ENCODE peak calls at places on chromosomes 3 and 15, in four cellular contexts. One of them, this sample, is unnamed.

GRCh38 chr3:112115161-112115739 is 17.8 kb downstream of the GCSAM start:
- DNase-seq in activated CD4-positive, alpha-beta T cell treated with anti-CD3 and anti-CD28 coated beads for 24 hours: no peak
- DNase-seq in stimulated activated CD4-positive, alpha-beta T cell treated with anti-CD3 and anti-CD28 coated beads, Interleukin-12 subunit alpha, Interleukin-12 subunit beta, amount 100 ng/mL, for 4 hours: no peak
- DNase-seq in GM12891: no peak
- DNase-seq in this sample: no peak

GRCh38 chr15:25763206-25763880 is 99.8 kb downstream of the ATP10A start:
- DNase-seq in stimulated activated CD4-positive, alpha-beta T cell treated with anti-CD3 and anti-CD28 coated beads, Interleukin-12 subunit alpha, Interleukin-12 subunit beta, amount 100 ng/mL, for 4 hours: no peak
- DNase-seq in activated CD4-positive, alpha-beta T cell treated with anti-CD3 and anti-CD28 coated beads for 24 hours: no peak
- DNase-seq in GM12891: no peak
- DNase-seq in this sample: no peak

GRCh38 chr3:142188846-142189245 is 36.5 kb downstream of the GK5 start:
- DNase-seq in GM12891: no peak
- DNase-seq in stimulated activated CD4-positive, alpha-beta T cell treated with anti-CD3 and anti-CD28 coated beads, Interleukin-12 subunit alpha, Interleukin-12 subunit beta, amount 100 ng/mL, for 4 hours: no peak
- DNase-seq in activated CD4-positive, alpha-beta T cell treated with anti-CD3 and anti-CD28 coated beads for 24 hours: no peak
- DNase-seq in this sample: no peak

GRCh38 chr15:99097441-99098410 is 7.2 kb upstream of the SYNM start:
- DNase-seq in stimulated activated CD4-positive, alpha-beta T cell treated with anti-CD3 and anti-CD28 coated beads, Interleukin-12 subunit alpha, Interleukin-12 subunit beta, amount 100 ng/mL, for 4 hours: no peak
- DNase-seq in GM12891: no peak
- DNase-seq in activated CD4-positive, alpha-beta T cell treated with anti-CD3 and anti-CD28 coated beads for 24 hours: no peak
- DNase-seq in this sample: no peak

GRCh38 chr3:73999501-73999900 is 374.8 kb upstream of the PDZRN3 start:
- DNase-seq in GM12891: no peak
- DNase-seq in stimulated activated CD4-positive, alpha-beta T cell treated with anti-CD3 and anti-CD28 coated beads, Interleukin-12 subunit alpha, Interleukin-12 subunit beta, amount 100 ng/mL, for 4 hours: no peak
- DNase-seq in activated CD4-positive, alpha-beta T cell treated with anti-CD3 and anti-CD28 coated beads for 24 hours: no peak
- DNase-seq in this sample: no peak

GRCh38 chr3:161069441-161070251 is 35.5 kb downstream of the B3GALNT1 start:
- DNase-seq in activated CD4-positive, alpha-beta T cell treated with anti-CD3 and anti-CD28 coated beads for 24 hours: no peak
- DNase-seq in GM12891: peak; percentile 13
- DNase-seq in stimulated activated CD4-positive, alpha-beta T cell treated with anti-CD3 and anti-CD28 coated beads, Interleukin-12 subunit alpha, Interleukin-12 subunit beta, amount 100 ng/mL, for 4 hours: no peak
- DNase-seq in this sample: no peak

GRCh38 chr15:63465104-63465503 is 39.3 kb upstream of the USP3 start:
- DNase-seq in GM12891: no peak
- DNase-seq in activated CD4-positive, alpha-beta T cell treated with anti-CD3 and anti-CD28 coated beads for 24 hours: no peak
- DNase-seq in stimulated activated CD4-positive, alpha-beta T cell treated with anti-CD3 and anti-CD28 coated beads, Interleukin-12 subunit alpha, Interleukin-12 subunit beta, amount 100 ng/mL, for 4 hours: no peak
- DNase-seq in this sample: no peak

GRCh38 chr3:15319575-15319974 is 12.8 kb downstream of the SH3BP5 start:
- DNase-seq in stimulated activated CD4-positive, alpha-beta T cell treated with anti-CD3 and anti-CD28 coated beads, Interleukin-12 subunit alpha, Interleukin-12 subunit beta, amount 100 ng/mL, for 4 hours: no peak
- DNase-seq in GM12891: no peak
- DNase-seq in activated CD4-positive, alpha-beta T cell treated with anti-CD3 and anti-CD28 coated beads for 24 hours: no peak
- DNase-seq in this sample: no peak

GRCh38 chr3:184582583-184582982 is 21.0 kb downstream of the EPHB3 start:
- DNase-seq in GM12891: no peak
- DNase-seq in activated CD4-positive, alpha-beta T cell treated with anti-CD3 and anti-CD28 coated beads for 24 hours: no peak
- DNase-seq in stimulated activated CD4-positive, alpha-beta T cell treated with anti-CD3 and anti-CD28 coated beads, Interleukin-12 subunit alpha, Interleukin-12 subunit beta, amount 100 ng/mL, for 4 hours: no peak
- DNase-seq in this sample: peak; percentile 72

GRCh38 chr3:4290272-4290893 is 12.8 kb upstream of the SETMAR start:
- DNase-seq in stimulated activated CD4-positive, alpha-beta T cell treated with anti-CD3 and anti-CD28 coated beads, Interleukin-12 subunit alpha, Interleukin-12 subunit beta, amount 100 ng/mL, for 4 hours: no peak
- DNase-seq in activated CD4-positive, alpha-beta T cell treated with anti-CD3 and anti-CD28 coated beads for 24 hours: no peak
- DNase-seq in GM12891: no peak
- DNase-seq in this sample: no peak

GRCh38 chr3:126414961-126415660 is 20.4 kb downstream of the CFAP100 start:
- DNase-seq in stimulated activated CD4-positive, alpha-beta T cell treated with anti-CD3 and anti-CD28 coated beads, Interleukin-12 subunit alpha, Interleukin-12 subunit beta, amount 100 ng/mL, for 4 hours: no peak
- DNase-seq in activated CD4-positive, alpha-beta T cell treated with anti-CD3 and anti-CD28 coated beads for 24 hours: no peak
- DNase-seq in GM12891: no peak
- DNase-seq in this sample: no peak

GRCh38 chr3:159911011-159911663 is 77.5 kb upstream of the IL12A start:
- DNase-seq in activated CD4-positive, alpha-beta T cell treated with anti-CD3 and anti-CD28 coated beads for 24 hours: no peak
- DNase-seq in GM12891: no peak
- DNase-seq in stimulated activated CD4-positive, alpha-beta T cell treated with anti-CD3 and anti-CD28 coated beads, Interleukin-12 subunit alpha, Interleukin-12 subunit beta, amount 100 ng/mL, for 4 hours: no peak
- DNase-seq in this sample: no peak

GRCh38 chr3:52525666-52526065 is 8.0 kb downstream of the NT5DC2 start:
- DNase-seq in activated CD4-positive, alpha-beta T cell treated with anti-CD3 and anti-CD28 coated beads for 24 hours: no peak
- DNase-seq in GM12891: no peak
- DNase-seq in stimulated activated CD4-positive, alpha-beta T cell treated with anti-CD3 and anti-CD28 coated beads, Interleukin-12 subunit alpha, Interleukin-12 subunit beta, amount 100 ng/mL, for 4 hours: no peak
- DNase-seq in this sample: no peak

GRCh38 chr3:38655708-38656300 is 6.3 kb upstream of the SCN5A start:
- DNase-seq in activated CD4-positive, alpha-beta T cell treated with anti-CD3 and anti-CD28 coated beads for 24 hours: no peak
- DNase-seq in stimulated activated CD4-positive, alpha-beta T cell treated with anti-CD3 and anti-CD28 coated beads, Interleukin-12 subunit alpha, Interleukin-12 subunit beta, amount 100 ng/mL, for 4 hours: no peak
- DNase-seq in GM12891: no peak
- DNase-seq in this sample: no peak

GRCh38 chr3:170522171-170522570 is 63.7 kb downstream of the SLC7A14 start:
- DNase-seq in stimulated activated CD4-positive, alpha-beta T cell treated with anti-CD3 and anti-CD28 coated beads, Interleukin-12 subunit alpha, Interleukin-12 subunit beta, amount 100 ng/mL, for 4 hours: no peak
- DNase-seq in GM12891: no peak
- DNase-seq in activated CD4-positive, alpha-beta T cell treated with anti-CD3 and anti-CD28 coated beads for 24 hours: no peak
- DNase-seq in this sample: no peak

GRCh38 chr3:159234306-159234705 is 432.5 kb downstream of the MFSD1 start:
- DNase-seq in GM12891: no peak
- DNase-seq in activated CD4-positive, alpha-beta T cell treated with anti-CD3 and anti-CD28 coated beads for 24 hours: no peak
- DNase-seq in stimulated activated CD4-positive, alpha-beta T cell treated with anti-CD3 and anti-CD28 coated beads, Interleukin-12 subunit alpha, Interleukin-12 subunit beta, amount 100 ng/mL, for 4 hours: no peak
- DNase-seq in this sample: no peak

GRCh38 chr3:132554437-132554836 is 42.6 kb upstream of the ACKR4 start:
- DNase-seq in GM12891: no peak
- DNase-seq in stimulated activated CD4-positive, alpha-beta T cell treated with anti-CD3 and anti-CD28 coated beads, Interleukin-12 subunit alpha, Interleukin-12 subunit beta, amount 100 ng/mL, for 4 hours: no peak
- DNase-seq in activated CD4-positive, alpha-beta T cell treated with anti-CD3 and anti-CD28 coated beads for 24 hours: no peak
- DNase-seq in this sample: no peak

GRCh38 chr15:98807262-98807661 is 158.9 kb downstream of the IGF1R start:
- DNase-seq in stimulated activated CD4-positive, alpha-beta T cell treated with anti-CD3 and anti-CD28 coated beads, Interleukin-12 subunit alpha, Interleukin-12 subunit beta, amount 100 ng/mL, for 4 hours: no peak
- DNase-seq in GM12891: no peak
- DNase-seq in activated CD4-positive, alpha-beta T cell treated with anti-CD3 and anti-CD28 coated beads for 24 hours: no peak
- DNase-seq in this sample: no peak

GRCh38 chr3:113291572-113291971 is 80.2 kb downstream of the BOC start:
- DNase-seq in stimulated activated CD4-positive, alpha-beta T cell treated with anti-CD3 and anti-CD28 coated beads, Interleukin-12 subunit alpha, Interleukin-12 subunit beta, amount 100 ng/mL, for 4 hours: no peak
- DNase-seq in GM12891: no peak
- DNase-seq in activated CD4-positive, alpha-beta T cell treated with anti-CD3 and anti-CD28 coated beads for 24 hours: no peak
- DNase-seq in this sample: no peak

GRCh38 chr3:42638339-42638842 is 15.1 kb upstream of the ZBTB47 start:
- DNase-seq in activated CD4-positive, alpha-beta T cell treated with anti-CD3 and anti-CD28 coated beads for 24 hours: no peak
- DNase-seq in stimulated activated CD4-positive, alpha-beta T cell treated with anti-CD3 and anti-CD28 coated beads, Interleukin-12 subunit alpha, Interleukin-12 subunit beta, amount 100 ng/mL, for 4 hours: no peak
- DNase-seq in GM12891: no peak
- DNase-seq in this sample: no peak

GRCh38 chr3:10614160-10614559 is 108.8 kb upstream of the ATP2B2 start:
- DNase-seq in GM12891: no peak
- DNase-seq in activated CD4-positive, alpha-beta T cell treated with anti-CD3 and anti-CD28 coated beads for 24 hours: no peak
- DNase-seq in stimulated activated CD4-positive, alpha-beta T cell treated with anti-CD3 and anti-CD28 coated beads, Interleukin-12 subunit alpha, Interleukin-12 subunit beta, amount 100 ng/mL, for 4 hours: no peak
- DNase-seq in this sample: no peak